ENCODE peak calls at places on chromosomes 11 and 22, in four cellular contexts. G is tibial artery, Y is hepatocyte, Q is dorsolateral prefrontal cortex. E is an unnamed sample.
A peak's percentile ranks its signal among the peaks of the same experiment; 100 is the strongest.

GRCh38 chr11:110524227-110524626 is 94.5 kb downstream of the FDX1 start:
- DNase-seq in G (no peak), Q (no peak), Y (peak; percentile 26), E (no peak)

GRCh38 chr11:6455070-6455469 is 14.3 kb upstream of the HPX start:
- DNase-seq in G (no peak), Q (no peak), Y (no peak), E (no peak)

GRCh38 chr22:46851941-46852340 is 89.5 kb downstream of the TBC1D22A start:
- DNase-seq in Y (no peak), G (no peak), Q (no peak), E (no peak)

GRCh38 chr22:29780781-29781676 is 13.9 kb downstream of the UQCR10 start:
- DNase-seq in G (no peak), Y (no peak), Q (peak; percentile 60), E (no peak)

GRCh38 chr11:125410091-125410490 is 86.0 kb downstream of the FEZ1 start:
- DNase-seq in G (no peak), Q (peak; percentile 23), Y (peak; percentile 49), E (no peak)

GRCh38 chr11:95128602-95129001 is 39.0 kb downstream of the ENDOD1 start:
- DNase-seq in G (no peak), Y (no peak), Q (no peak), E (no peak)

GRCh38 chr11:112304914-112305313 is 44.3 kb upstream of the PLET1 start:
- DNase-seq in Q (no peak), Y (no peak), G (no peak), E (no peak)

GRCh38 chr11:35003658-35004057 is 87.2 kb downstream of the PDHX start:
- DNase-seq in G (no peak), Q (no peak), Y (no peak), E (no peak)

GRCh38 chr22:20418211-20418788 is 19.3 kb downstream of the SCARF2 start:
- DNase-seq in Q (peak; percentile 84), G (peak; percentile 77), Y (peak; percentile 90), E (peak; percentile 38)

GRCh38 chr22:30079952-30080533 is at the start of gene HORMAD2:
- DNase-seq in G (no peak), Y (peak; percentile 70), Q (peak; percentile 64), E (peak; percentile 18)

GRCh38 chr22:39291501-39291900 is 27.9 kb downstream of the RPL3 start:
- DNase-seq in Q (no peak), G (no peak), Y (no peak), E (no peak)

GRCh38 chr11:121881806-121882205 is 234.2 kb downstream of the BLID start:
- DNase-seq in Q (no peak), Y (no peak), G (no peak), E (no peak)

GRCh38 chr11:123186291-123186690 is 8.8 kb downstream of the CLMP start:
- DNase-seq in Y (no peak), G (no peak), Q (no peak), E (no peak)

GRCh38 chr11:61983419-61983818 is 16.0 kb upstream of the FTH1 start:
- DNase-seq in Q (no peak), G (no peak), Y (no peak), E (no peak)

GRCh38 chr11:119206512-119207299 is 567 bp downstream of the CBL start:
- DNase-seq in Q (peak; percentile 44), G (peak; percentile 35), Y (peak; percentile 72), E (no peak)

GRCh38 chr11:103959279-103959930 is 77.0 kb upstream of the DDI1 start:
- DNase-seq in Q (no peak), Y (no peak), G (no peak), E (no peak)

GRCh38 chr11:130411223-130411622 is 17.2 kb downstream of the ADAMTS8 start:
- DNase-seq in Y (no peak), Q (no peak), G (no peak), E (no peak)

GRCh38 chr11:112831969-112832368 is 129.3 kb upstream of the NCAM1 start:
- DNase-seq in Q (no peak), G (no peak), Y (no peak), E (no peak)

GRCh38 chr11:13462311-13462927 is 603 bp downstream of the BTBD10 start:
- DNase-seq in G (peak; percentile 60), Q (peak; percentile 51), Y (peak; percentile 79), E (no peak)

GRCh38 chr11:72625746-72626636 is 48.2 kb downstream of the PDE2A start:
- DNase-seq in G (peak; percentile 63), Y (peak; percentile 83), Q (no peak), E (no peak)

GRCh38 chr11:569273-569885 is 6.9 kb upstream of the PHRF1 start:
- DNase-seq in Q (no peak), G (no peak), Y (peak; percentile 14), E (no peak)

GRCh38 chr11:75469785-75470405 is 36.9 kb upstream of the KLHL35 start:
- DNase-seq in Q (no peak), G (no peak), Y (no peak), E (no peak)

GRCh38 chr22:46433318-46433717 is 97.8 kb downstream of the TRMU start:
- DNase-seq in Y (no peak), G (no peak), Q (no peak), E (no peak)

GRCh38 chr11:8566613-8567210 is 27.3 kb downstream of the STK33 start:
- DNase-seq in Y (peak; percentile 63), Q (no peak), G (no peak), E (no peak)

GRCh38 chr22:47281126-47282106 is 519.0 kb downstream of the TBC1D22A start:
- DNase-seq in G (no peak), Q (no peak), Y (no peak), E (no peak)

GRCh38 chr22:26273011-26273675 is 103.9 kb downstream of the SEZ6L start:
- DNase-seq in G (no peak), Y (no peak), Q (peak; percentile 82), E (peak; percentile 48)

DNA sequence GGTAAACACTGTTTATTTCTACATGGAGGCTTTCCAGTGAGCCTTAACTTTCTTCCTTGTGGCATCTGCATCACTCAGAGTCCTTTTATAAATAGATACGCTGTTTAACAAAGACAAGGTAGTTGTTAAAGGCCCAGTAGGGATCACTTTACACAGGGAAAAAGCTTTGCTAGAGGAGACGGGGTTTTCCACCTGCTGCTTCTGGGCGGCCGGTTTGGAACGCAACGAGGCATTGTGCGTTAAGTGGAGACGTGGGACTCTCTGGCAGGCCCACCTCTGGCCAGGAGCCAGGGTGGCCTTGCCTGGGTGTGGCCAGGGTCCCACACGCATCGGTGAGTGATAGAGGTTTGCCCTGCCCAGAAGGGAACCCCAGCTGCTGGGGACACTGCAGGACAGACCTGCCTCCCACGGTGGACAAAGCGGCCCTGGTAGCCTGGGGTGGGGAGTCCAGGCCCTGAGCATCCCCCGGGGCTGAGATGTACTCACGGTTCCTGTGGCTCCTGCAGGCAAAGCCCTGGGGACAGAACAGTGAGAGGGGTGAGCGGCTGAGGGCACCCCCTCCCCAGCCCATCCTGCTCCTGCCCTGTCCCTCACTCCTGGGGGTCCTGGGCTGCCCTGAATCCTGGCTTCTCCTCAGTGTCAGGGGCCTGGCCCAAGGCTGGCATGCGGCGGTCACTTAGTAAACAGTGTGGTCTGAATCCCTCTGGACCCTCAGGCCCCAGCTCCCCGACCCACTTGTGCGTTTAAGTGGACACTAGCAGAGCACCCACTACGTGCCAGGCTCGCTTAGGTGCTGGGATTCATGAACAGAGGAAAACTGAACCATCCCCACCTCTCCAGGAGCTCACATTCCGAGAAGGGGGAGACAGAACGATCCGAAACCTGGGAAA is 4.2 kb downstream of the IL17REL start:
- DNase-seq in G (no peak), Y (peak; percentile 21), Q (no peak), E (no peak)
- H3K27ac ChIP-seq in G (no peak overlapping the region), Y (no peak overlapping the region), Q (no peak overlapping the region), E (no peak overlapping the region)

GRCh38 chr22:33405194-33405593 is 347.0 kb upstream of the SYN3 start:
- DNase-seq in Y (no peak), Q (no peak), G (no peak), E (no peak)
- H3K27ac ChIP-seq in Y (no peak overlapping the region), Q (no peak overlapping the region), G (no peak overlapping the region), E (no peak overlapping the region)

DNA sequence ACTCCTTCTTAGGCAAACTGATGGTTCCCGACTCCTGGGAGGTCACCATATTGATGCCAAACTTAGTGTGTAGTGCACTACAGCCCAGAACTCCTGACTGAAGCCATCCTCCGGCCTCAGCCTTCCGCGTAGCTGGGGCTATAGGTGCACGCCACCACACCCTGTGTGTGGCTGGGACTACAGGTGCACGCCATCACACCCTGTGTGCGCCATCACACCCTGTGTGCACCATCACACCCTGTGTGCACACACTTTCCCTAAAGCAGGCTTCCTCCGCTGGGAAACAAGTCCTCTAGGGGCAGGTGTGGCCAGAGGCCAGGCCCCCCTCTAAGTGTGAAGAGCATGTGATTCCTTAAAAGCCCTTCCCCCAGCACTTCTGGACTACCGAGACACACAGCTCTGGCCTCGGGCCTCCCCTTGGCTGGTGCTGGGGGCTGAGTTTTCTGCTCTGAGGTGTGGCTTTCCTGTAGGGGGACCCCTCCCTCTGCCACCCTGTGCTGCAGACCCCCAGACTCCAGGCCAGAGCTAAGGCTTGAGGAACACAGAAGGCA is 81.7 kb downstream of the BCR start:
- DNase-seq in G (no peak), Y (no peak), Q (no peak), E (no peak)
- H3K27ac ChIP-seq in G (no peak overlapping the region), Y (no peak overlapping the region), Q (peak overlapping the region; percentile 38), E (no peak overlapping the region)

GRCh38 chr11:65710424-65710823 is 1.6 kb upstream of the KAT5 start:
- DNase-seq in Q (no peak), Y (no peak), G (no peak), E (no peak)
- H3K27ac ChIP-seq in Q (no peak overlapping the region), Y (peak overlapping the region; percentile 33), G (no peak overlapping the region), E (no peak overlapping the region)

GRCh38 chr11:133943950-133944698 is 12.6 kb downstream of the IGSF9B start:
- DNase-seq in G (no peak), Q (no peak), Y (no peak), E (no peak)

GRCh38 chr11:133946541-133947297 is 10.0 kb downstream of the IGSF9B start:
- DNase-seq in Y (no peak), Q (peak; percentile 63), G (no peak), E (no peak)

GRCh38 chr11:133945087-133945974 is 11.4 kb downstream of the IGSF9B start:
- DNase-seq in G (no peak), Q (no peak), Y (no peak), E (no peak)

GRCh38 chr11:133947298-133947905 is 9.4 kb downstream of the IGSF9B start:
- DNase-seq in Y (peak; percentile 83), G (no peak), Q (peak; percentile 67), E (no peak)

DNA sequence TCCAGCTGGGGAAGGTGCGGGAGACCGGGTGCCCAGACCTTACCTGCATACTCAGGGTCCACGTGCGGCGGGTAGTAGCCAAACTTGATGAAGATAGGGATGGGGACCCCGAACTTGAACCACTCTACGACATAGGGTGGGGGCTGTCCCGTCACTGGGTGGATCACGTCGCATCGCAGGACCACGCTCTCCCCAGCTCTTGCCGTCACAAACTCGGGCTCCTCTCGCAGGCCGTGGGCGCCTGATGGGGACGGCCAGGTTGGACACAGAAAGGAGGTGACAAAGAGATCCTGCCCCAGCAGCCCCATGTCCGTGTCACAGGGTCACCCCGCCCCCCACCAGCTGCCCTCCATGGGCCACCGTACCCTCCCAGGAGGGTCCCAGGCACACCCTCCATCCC is 10.8 kb downstream of the IGSF9B start:
- DNase-seq in G (no peak), Y (no peak), Q (no peak), E (no peak)
- H3K27ac ChIP-seq in G (no peak overlapping the region), Y (no peak overlapping the region), Q (no peak overlapping the region), E (no peak overlapping the region)

E was measured in substantia nigra.